ENCODE peak calls at places on chromosome 16, in four cellular contexts. A is mammary epithelial cell, Z is IMR-90, K is neural progenitor cell. V is an unnamed sample.

GRCh38 chr16:90057738-90058173 is 19.4 kb downstream of the PRDM7 start:
- DNase-seq in A (peak), Z (peak), K (no peak), V (no peak)

GRCh38 chr16:56263711-56264608 is 72.7 kb downstream of the GNAO1 start:
- DNase-seq in A (no peak), Z (no peak), K (no peak), V (no peak)

GRCh38 chr16:85670840-85671239 is 17.9 kb downstream of the GINS2 start:
- DNase-seq in A (no peak), Z (no peak), K (no peak), V (no peak)

GRCh38 chr16:66551362-66551761 is 1.0 kb upstream of the CKLF start:
- DNase-seq in A (no peak), Z (peak), K (peak), V (no peak)

GRCh38 chr16:52451971-52452421 is 94.9 kb downstream of the TOX3 start:
- DNase-seq in A (no peak), Z (no peak), K (no peak), V (no peak)

GRCh38 chr16:83929811-83930555 is 23.1 kb upstream of the OSGIN1 start:
- DNase-seq in A (no peak), Z (no peak), K (no peak), V (no peak)

GRCh38 chr16:24975428-24975889 is 39.7 kb downstream of the ARHGAP17 start:
- DNase-seq in A (peak), Z (peak), K (no peak), V (no peak)

GRCh38 chr16:69917739-69918138 is 33.4 kb upstream of the CLEC18A start:
- DNase-seq in A (peak), Z (peak), K (peak), V (peak)

GRCh38 chr16:86517652-86518258 is 7.4 kb downstream of the FOXF1 start:
- DNase-seq in A (peak), Z (peak), K (peak), V (no peak)

GRCh38 chr16:65289022-65289421 is 167.2 kb upstream of the CDH11 start:
- DNase-seq in A (no peak), Z (no peak), K (no peak), V (no peak)

GRCh38 chr16:23679274-23679985 is 741 bp downstream of the PLK1 start:
- DNase-seq in A (peak), Z (peak), K (peak), V (no peak)

GRCh38 chr16:85577899-85578598 is 35.1 kb upstream of the GSE1 start:
- DNase-seq in A (no peak), Z (no peak), K (peak), V (no peak)

GRCh38 chr16:87132361-87133014 is 184.7 kb downstream of the C16orf95 start:
- DNase-seq in A (peak), Z (peak), K (peak), V (no peak)

GRCh38 chr16:83852774-83853173 is 45.0 kb downstream of the HSBP1 start:
- DNase-seq in A (no peak), Z (no peak), K (no peak), V (no peak)

GRCh38 chr16:56927471-56927870 is 4.5 kb upstream of the HERPUD1 start:
- DNase-seq in A (no peak), Z (no peak), K (no peak), V (no peak)

GRCh38 chr16:75011634-75012307 is 12.9 kb downstream of the ZNRF1 start:
- DNase-seq in A (peak), Z (peak), K (no peak), V (peak)

GRCh38 chr16:10938321-10938720 is 3.9 kb downstream of the DEXI start:
- DNase-seq in A (no peak), Z (no peak), K (no peak), V (no peak)
- H3K27ac ChIP-seq in A (no peak), Z (no peak), K (no peak), V (no peak)

DNA sequence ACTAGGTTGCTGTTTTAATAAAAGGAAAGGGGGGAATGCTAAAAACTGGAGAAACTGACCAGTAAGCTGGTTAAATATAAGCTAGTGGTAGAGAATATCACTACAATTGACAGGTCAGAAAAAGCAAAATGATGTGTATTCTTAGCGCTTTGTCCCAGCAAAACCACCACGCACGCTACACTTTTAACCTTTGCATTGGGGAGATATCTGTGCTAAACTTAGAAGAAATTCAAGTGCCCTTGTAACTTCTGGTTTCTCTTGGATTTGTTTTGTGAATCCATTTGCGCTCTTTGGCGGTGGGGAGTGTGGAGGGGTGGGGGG is 1.4 kb downstream of the GAN start:
- DNase-seq in A (no peak), Z (no peak), K (no peak), V (no peak)
- H2AFZ ChIP-seq in A (peak), Z (no peak), K (no peak), V (no peak)

DNA sequence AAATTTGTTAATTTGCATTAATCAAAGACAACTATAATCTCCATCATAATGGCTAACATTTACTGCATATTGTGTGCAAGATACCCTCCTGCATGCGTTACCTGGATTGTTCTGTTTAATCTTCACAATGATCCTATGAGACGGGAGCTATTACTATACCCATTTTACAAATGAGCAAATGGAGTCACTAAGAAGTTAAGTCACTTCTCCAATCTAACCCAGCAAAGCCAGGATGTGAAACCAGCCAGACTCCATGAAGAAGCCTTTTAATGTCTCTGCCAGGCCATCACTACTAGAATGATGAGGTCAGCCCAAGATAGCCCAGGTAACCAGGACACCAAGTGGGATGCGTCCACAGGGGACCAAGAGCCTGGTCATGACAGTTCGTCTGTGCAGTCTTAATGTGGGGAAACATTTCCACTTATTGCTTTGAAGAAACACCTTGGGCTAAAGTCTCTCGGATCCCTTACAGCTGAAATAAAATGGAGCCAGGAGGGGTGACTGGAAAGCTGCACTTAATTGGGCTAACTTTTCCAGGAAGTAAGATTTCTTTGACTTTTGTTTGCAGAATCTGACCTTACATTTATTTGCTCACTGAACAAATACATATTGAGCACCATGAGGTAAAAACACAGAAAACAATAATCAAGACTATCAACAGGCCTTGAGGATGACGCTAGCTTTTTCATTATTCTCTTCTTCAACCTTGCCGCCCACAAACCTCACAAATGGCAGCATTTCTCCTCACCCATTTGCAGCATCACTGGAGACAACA is 910 bp upstream of the SHCBP1 start:
- DNase-seq in A (no peak), Z (no peak), K (no peak), V (no peak)
- H3K9ac ChIP-seq in A (no peak), Z (no peak), K (no peak), V (no peak)

GRCh38 chr16:2963074-2963610 is 933 bp upstream of the KREMEN2 start:
- DNase-seq in A (no peak), Z (no peak), K (peak), V (no peak)

GRCh38 chr16:2966043-2966802 is 2.1 kb downstream of the KREMEN2 start:
- DNase-seq in A (no peak), Z (no peak), K (peak), V (no peak)

GRCh38 chr16:2964416-2965223 is 545 bp downstream of the KREMEN2 start:
- DNase-seq in A (peak), Z (no peak), K (peak), V (no peak)

GRCh38 chr16:2962334-2963073 is 1.6 kb upstream of the KREMEN2 start:
- DNase-seq in A (no peak), Z (no peak), K (peak), V (no peak)

GRCh38 chr16:2963611-2964415 is at the start of gene KREMEN2:
- DNase-seq in A (peak), Z (no peak), K (peak), V (no peak)
- H3K27ac ChIP-seq in A (no peak), Z (no peak), K (no peak), V (peak)

DNA sequence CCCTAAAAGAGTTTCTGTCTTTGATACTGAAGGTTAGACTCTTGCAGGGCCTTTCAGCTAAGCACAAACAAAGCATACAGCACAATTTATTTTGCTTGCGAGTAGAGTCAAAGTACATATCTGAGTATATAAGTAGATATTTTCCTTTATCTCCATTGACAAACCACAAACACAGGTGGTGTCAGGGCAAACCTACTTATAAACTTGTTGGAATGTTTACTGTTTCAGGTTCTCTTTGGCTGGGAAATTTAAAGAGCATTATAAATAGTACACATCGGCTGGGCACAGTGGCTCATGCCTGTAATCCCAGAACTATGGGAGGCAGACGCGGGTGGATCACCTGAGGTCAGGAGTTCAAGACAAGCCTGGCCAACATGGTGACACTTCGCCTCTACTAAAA is 442.6 kb upstream of the PSMD7 start:
- DNase-seq in A (no peak), Z (no peak), K (no peak), V (no peak)
- H2AFZ ChIP-seq in A (no peak), Z (no peak), K (no peak), V (no peak)

DNA sequence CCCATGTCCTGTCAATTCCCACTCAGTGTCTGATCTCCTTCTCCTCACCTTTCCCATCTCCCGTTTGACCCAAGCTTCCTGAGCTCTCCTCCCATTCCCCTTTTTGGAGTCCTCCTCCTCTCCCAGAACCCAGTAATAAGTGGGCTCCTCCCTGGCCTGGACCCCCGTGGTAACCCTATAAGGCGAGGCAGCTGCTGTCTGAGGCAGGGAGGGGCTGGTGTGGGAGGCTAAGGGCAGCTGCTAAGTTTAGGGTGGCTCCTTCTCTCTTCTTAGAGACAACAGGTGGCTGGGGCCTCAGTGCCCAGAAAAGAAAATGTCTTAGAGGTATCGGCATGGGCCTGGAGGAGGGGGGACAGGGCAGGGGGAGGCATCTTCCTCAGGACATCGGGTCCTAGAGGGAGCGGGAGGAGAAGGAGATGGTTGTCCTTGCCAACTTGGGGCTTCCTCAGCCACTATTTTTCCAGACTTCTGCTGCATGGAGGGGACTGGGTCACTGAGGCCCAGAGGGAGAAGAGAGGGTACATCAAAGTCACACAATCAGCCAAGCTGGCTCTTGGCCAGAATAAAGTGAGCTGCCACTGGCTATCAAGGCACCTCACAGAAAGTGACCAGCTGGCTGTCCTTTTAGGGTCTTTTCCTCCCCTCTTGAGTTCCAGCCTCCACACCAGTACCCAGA is 1.9 kb upstream of the TBC1D10B start:
- DNase-seq in A (no peak), Z (no peak), K (no peak), V (no peak)
- H3K9ac ChIP-seq in A (no peak), Z (no peak), K (no peak), V (no peak)

GRCh38 chr16:50676684-50677225 is 4.4 kb downstream of the SNX20 start:
- DNase-seq in A (no peak), Z (no peak), K (no peak), V (no peak)

GRCh38 chr16:50673496-50674275 is 7.4 kb downstream of the SNX20 start:
- DNase-seq in A (no peak), Z (no peak), K (no peak), V (no peak)

GRCh38 chr16:50677351-50677750 is 3.8 kb downstream of the SNX20 start:
- DNase-seq in A (no peak), Z (no peak), K (no peak), V (no peak)

GRCh38 chr16:50674831-50675230 is 6.3 kb downstream of the SNX20 start:
- DNase-seq in A (peak), Z (no peak), K (no peak), V (no peak)

DNA sequence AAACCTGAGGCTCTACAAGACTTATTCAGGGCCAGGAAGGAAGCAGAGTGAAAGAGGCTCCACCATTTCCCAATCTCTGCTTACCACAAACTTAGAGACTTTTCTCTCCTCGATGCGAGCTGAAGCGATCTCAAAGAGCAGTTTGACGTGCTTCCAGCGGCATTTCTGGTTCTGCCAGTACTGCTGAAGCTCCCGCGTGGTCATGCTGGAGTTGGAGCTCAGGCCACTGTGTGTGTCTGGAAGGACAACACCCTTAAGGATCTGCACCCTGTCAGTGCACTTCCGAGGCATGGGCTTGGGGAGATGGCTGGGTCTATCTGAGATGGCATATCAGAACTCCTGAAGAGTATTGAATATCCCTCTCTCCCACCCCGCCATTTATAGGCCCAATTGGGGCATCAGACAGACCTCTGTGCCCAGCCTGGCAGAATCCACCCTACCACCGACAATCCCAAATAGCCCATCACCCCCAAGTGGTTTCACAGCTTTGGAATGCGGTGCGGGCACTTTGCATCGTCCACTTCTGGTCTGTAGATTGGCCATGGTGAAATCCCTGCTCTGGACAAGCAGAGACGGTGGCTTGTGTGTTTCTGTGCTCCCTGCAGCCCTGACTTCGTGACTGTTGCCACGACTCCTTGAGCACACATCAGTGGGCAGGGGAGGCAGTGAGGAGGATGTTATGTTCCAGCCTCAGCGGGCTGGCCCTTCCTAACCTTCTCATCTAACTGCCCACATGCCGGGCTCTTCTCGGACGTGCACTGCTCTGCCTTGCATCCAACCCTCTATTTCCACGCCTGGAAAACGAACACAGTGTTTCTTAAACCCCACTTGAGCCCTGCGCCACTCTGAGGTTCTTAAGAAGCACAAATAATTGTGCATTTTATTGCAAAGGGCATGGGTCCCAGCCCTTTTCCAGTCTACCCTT is 5.2 kb downstream of the SNX20 start:
- DNase-seq in A (no peak), Z (no peak), K (no peak), V (no peak)
- H3K27ac ChIP-seq in A (no peak), Z (no peak), K (no peak), V (no peak)

GRCh38 chr16:73189132-73189531 is 141.2 kb upstream of the ZFHX3 start:
- DNase-seq in A (no peak), Z (no peak), K (no peak), V (no peak)

GRCh38 chr16:73186752-73187151 is 138.8 kb upstream of the ZFHX3 start:
- DNase-seq in A (no peak), Z (no peak), K (no peak), V (no peak)

GRCh38 chr16:73185737-73186136 is 137.8 kb upstream of the ZFHX3 start:
- DNase-seq in A (no peak), Z (no peak), K (no peak), V (no peak)

GRCh38 chr16:73183678-73184092 is 135.8 kb upstream of the ZFHX3 start:
- DNase-seq in A (no peak), Z (no peak), K (no peak), V (no peak)

DNA sequence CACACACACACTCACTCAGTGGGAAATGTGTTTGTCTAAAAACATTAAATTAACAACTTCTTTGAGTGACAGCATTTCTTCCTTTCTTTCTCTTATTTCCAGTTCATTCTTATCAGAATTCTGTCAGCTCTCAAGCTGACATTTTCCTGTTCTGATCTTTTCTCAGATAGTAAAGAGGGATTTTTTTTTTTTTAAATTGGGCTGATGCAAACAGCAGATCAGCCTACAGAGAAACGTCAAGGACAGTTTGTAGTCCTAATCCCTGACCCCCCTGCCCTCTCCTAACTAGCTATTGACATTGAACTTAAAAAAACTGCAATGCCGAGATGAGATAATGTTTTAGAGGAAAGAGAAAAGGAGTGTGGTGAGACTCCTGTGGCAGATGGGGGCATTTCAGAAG is 139.2 kb upstream of the ZFHX3 start:
- DNase-seq in A (no peak), Z (no peak), K (no peak), V (no peak)
- H2AFZ ChIP-seq in A (no peak), Z (no peak), K (no peak), V (no peak)

V was measured in keratinocyte.